ENCODE peak calls at places on chromosome 11, in four cellular contexts. Z is spleen, I is heart left ventricle, H is esophagus squamous epithelium. P is an unnamed sample.

GRCh38 chr11:116065986-116066385 is 561.8 kb upstream of the CADM1 start:
- DNase-seq in Z (no peak), I (no peak), H (no peak), P (no peak)

GRCh38 chr11:108559904-108560303 is 33.7 kb downstream of the EXPH5 start:
- DNase-seq in Z (no peak), I (no peak), H (no peak), P (no peak)

GRCh38 chr11:118076754-118077281 is at the start of gene TMPRSS4:
- DNase-seq in Z (no peak), I (no peak), H (no peak), P (no peak)

GRCh38 chr11:48017105-48017874 is 36.9 kb downstream of the PTPRJ start:
- DNase-seq in Z (peak; percentile 73), I (no peak), H (no peak), P (no peak)

GRCh38 chr11:64885367-64886286 is 7.2 kb upstream of the EHD1 start:
- DNase-seq in Z (peak; percentile 73), I (no peak), H (no peak), P (no peak)

GRCh38 chr11:120525285-120526085 is 13.9 kb downstream of the GRIK4 start:
- DNase-seq in Z (peak; percentile 67), I (no peak), H (no peak), P (no peak)

GRCh38 chr11:121450424-121450823 is 1.7 kb upstream of the SORL1 start:
- DNase-seq in Z (no peak), I (no peak), H (no peak), P (no peak)

GRCh38 chr11:36037031-36037430 is 93.2 kb downstream of the LDLRAD3 start:
- DNase-seq in Z (no peak), I (peak; percentile 26), H (no peak), P (no peak)

GRCh38 chr11:134581966-134582787 is 170.1 kb upstream of the B3GAT1 start:
- DNase-seq in Z (no peak), I (no peak), H (no peak), P (no peak)

GRCh38 chr11:46666516-46666915 is 33.9 kb downstream of the ARHGAP1 start:
- DNase-seq in Z (no peak), I (no peak), H (no peak), P (no peak)

GRCh38 chr11:45527898-45528297 is 137.5 kb downstream of the CHST1 start:
- DNase-seq in Z (no peak), I (no peak), H (no peak), P (no peak)

GRCh38 chr11:129313588-129314288 is 61.9 kb upstream of the BARX2 start:
- DNase-seq in Z (no peak), I (no peak), H (no peak), P (no peak)

GRCh38 chr11:65060913-65061408 is 2.6 kb upstream of the NAALADL1 start:
- DNase-seq in Z (no peak), I (no peak), H (no peak), P (no peak)

GRCh38 chr11:42407379-42407778 is 904.4 kb upstream of the API5 start:
- DNase-seq in Z (no peak), I (no peak), H (no peak), P (no peak)

GRCh38 chr11:28090052-28090749 is 17.8 kb downstream of the KIF18A start:
- DNase-seq in Z (no peak), I (no peak), H (no peak), P (no peak)

GRCh38 chr11:132866783-132867545 is 665.3 kb downstream of the OPCML start:
- DNase-seq in Z (no peak), I (no peak), H (no peak), P (no peak)

GRCh38 chr11:95404370-95404769 is 173.4 kb upstream of the SESN3 start:
- DNase-seq in Z (no peak), I (no peak), H (no peak), P (no peak)

GRCh38 chr11:134412508-134413333 is 679 bp upstream of the B3GAT1 start:
- DNase-seq in Z (peak; percentile 67), I (no peak), H (no peak), P (no peak)

GRCh38 chr11:121829159-121829643 is 286.8 kb downstream of the BLID start:
- DNase-seq in Z (no peak), I (peak; percentile 15), H (no peak), P (peak; percentile 31)

GRCh38 chr11:66885469-66886316 is 28.8 kb downstream of the LRFN4 start:
- DNase-seq in Z (no peak), I (no peak), H (no peak), P (no peak)

GRCh38 chr11:61972796-61973602 is 5.6 kb upstream of the FTH1 start:
- DNase-seq in Z (peak; percentile 71), I (no peak), H (no peak), P (no peak)

GRCh38 chr11:129192150-129192549 is at the start of gene ARHGAP32:
- DNase-seq in Z (no peak), I (no peak), H (no peak), P (peak; percentile 34)

GRCh38 chr11:67276821-67277230 is 10.6 kb downstream of the GRK2 start:
- DNase-seq in Z (peak; percentile 90), I (no peak), H (no peak), P (no peak)

GRCh38 chr11:26741036-26741435 is 19.2 kb upstream of the SLC5A12 start:
- DNase-seq in Z (no peak), I (no peak), H (no peak), P (no peak)

GRCh38 chr11:31779268-31779879 is 31.7 kb downstream of the PAX6 start:
- DNase-seq in Z (no peak), I (no peak), H (no peak), P (no peak)

GRCh38 chr11:68780829-68781228 is 29.5 kb upstream of the TESMIN start:
- DNase-seq in Z (no peak), I (peak; percentile 62), H (no peak), P (no peak)

GRCh38 chr11:8839306-8839956 is 71.6 kb upstream of the AKIP1 start:
- DNase-seq in Z (peak; percentile 46), I (no peak), H (no peak), P (no peak)

GRCh38 chr11:8838248-8838647 is 72.7 kb upstream of the AKIP1 start:
- DNase-seq in Z (no peak), I (no peak), H (no peak), P (no peak)

GRCh38 chr11:8834379-8834778 is 76.6 kb upstream of the AKIP1 start:
- DNase-seq in Z (peak; percentile 27), I (no peak), H (no peak), P (no peak)

GRCh38 chr11:8841899-8842298 is 69.1 kb upstream of the AKIP1 start:
- DNase-seq in Z (no peak), I (no peak), H (no peak), P (no peak)

DNA sequence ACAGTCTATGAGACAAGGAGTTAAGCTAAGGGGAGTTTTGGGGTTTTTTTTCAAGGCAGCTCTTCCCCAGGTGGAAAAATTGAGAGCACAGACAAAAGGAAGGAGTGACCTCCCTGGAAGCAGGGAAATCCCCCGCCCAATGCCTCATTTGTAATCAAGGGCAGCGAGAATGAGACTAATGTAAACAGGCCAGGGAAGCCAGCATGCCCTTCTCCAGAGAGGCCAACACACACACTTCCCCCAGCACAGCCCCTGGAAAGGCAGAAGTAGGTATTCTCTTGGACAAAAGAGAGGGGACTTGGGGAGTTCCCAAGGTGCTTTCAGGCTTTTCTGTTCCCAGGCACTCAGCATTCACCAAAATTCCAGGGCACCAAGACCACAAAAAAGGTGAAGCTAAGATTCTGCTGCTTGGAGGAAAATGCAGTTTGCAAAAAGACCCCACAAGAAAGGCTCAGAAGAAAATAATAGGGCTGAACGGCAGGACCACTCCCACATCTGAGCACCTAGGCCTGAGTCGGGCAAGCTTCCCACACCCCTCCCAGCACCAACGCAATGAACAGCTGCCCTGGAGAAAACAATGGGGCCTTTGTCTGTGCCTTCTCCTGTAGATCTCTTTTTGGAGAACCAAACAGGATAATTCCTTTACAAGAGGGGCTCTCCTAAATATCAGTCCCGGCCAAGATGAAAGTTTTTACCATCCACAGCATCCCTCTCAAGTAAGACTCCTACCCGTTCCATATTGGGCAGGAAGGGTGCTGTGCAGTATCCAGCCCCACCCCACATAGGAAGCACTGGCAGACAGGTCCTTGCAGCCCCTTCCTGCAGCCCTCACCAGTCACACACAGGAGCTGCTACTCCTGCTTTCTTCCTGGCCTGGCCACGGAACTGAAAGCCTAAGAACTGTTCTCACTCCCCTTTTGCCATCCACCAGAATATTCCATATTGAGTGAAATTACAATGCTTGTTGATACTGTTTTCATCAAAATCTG is 70.7 kb upstream of the AKIP1 start:
- DNase-seq in Z (peak; percentile 52), I (peak; percentile 37), H (no peak), P (no peak)
- TF ChIP-seq POLR2A in Z (no peak), I (no peak), H (no peak), P (no peak)

GRCh38 chr11:79055866-79056632 is 384.8 kb downstream of the TENM4 start:
- DNase-seq in Z (no peak), I (peak; percentile 23), H (no peak), P (no peak)
- TF ChIP-seq CTCF in Z (no peak), I (no peak), H (no peak), P (no peak)

DNA sequence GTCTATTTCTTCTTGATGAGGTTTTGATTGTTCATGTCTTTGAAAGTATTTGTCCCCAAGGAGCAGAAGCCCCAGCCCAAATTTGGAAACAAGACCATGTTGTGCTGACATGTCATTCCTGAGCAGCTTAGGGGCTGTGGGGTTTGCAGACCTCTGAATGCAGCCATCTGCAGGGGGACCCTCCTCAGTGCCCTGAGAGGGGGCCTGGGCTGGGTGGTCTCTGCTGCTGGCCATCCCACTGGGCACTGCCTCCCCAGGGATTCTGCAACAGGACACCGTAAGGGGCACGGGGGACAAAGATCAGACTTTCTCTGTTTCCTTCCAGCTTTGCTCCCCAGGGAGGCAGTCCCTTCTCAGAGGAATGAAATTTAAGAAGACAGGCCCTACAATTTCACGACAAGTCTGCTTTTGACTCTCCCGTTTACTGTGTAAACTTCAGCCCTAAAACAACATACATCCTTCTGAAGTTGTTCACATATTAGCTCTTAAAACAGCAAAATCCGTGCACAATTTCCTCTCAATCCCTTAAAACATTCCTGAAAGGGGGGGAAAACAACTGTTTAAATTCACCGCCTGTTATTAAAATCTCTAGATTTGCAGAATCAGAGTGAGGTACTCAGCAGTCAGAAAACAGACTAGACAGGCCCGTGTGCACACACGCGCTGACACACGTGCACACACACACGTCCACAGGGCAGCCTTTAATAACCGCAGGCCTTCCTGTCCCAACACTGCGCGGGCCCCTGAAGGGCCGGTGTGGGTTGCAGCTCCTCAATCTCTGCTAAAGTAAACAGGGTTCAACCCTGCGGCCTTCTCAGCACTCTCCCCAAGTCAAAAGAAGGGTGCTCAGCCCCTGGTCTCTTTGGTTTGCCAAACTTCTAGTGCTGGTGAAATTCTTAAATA is 109.8 kb downstream of the KCNQ1 start:
- DNase-seq in Z (peak; percentile 55), I (no peak), H (no peak), P (no peak)
- TF ChIP-seq POLR2A in Z (no peak), I (no peak), H (no peak), P (no peak)

DNA sequence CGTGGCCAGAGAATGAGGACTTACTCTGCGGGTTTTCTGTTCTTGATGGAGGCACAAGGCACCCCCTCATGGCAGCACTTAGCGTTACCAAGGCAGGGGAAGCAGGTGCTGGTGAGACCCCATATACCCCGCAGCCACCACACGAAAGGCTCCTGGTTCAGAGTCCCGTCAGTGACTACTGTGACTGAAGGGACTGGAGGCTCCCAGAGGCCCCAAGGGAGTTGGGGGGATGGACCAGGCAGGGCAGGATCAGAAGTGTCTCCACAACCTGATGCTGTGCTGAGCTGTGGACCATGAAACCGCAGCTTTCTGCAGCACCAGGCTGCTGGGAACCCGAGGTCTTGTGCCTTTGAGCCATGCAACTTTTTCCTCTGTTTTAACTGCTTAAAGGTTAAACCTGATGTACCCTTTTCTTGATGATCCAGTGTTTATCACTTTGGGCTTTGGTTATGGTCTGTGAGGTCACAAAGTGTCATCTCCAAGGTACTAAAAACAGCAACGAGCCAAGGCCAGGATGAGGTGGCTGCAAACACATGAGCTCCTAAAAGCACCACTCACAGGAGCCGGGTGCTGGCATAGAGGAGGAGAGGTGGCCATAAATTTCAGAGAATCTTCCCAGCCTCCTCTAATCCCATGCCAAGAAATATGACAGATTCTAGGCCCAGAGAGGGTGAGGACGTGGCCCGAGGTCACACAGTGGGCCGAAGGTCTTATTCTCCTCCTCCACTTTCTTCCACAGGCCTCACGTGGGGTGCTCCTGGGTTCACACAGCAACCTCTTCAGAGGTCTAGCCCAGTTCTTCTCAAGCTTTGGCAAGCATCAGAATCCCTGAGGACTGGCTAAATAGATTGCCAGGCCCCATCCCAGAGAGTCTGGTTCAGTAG is 4.2 kb upstream of the LRRC32 start:
- DNase-seq in Z (no peak), I (no peak), H (no peak), P (no peak)
- TF ChIP-seq CTCF in Z (no peak), I (no peak), H (no peak), P (no peak)